ENCODE peak calls at places on chromosomes 11 and 22, in four cellular contexts. S, G, D and O are unnamed samples.

GRCh38 chr22:25488244-25489020 is 76.0 kb upstream of the GRK3 start:
- DNase-seq in G (peak), D (peak), S (no peak), O (peak)

GRCh38 chr11:92383430-92383829 is 158.8 kb downstream of the FAT3 start:
- DNase-seq in D (no peak), S (no peak), G (peak), O (peak)

GRCh38 chr11:15764948-15765347 is 591.4 kb downstream of the SOX6 start:
- DNase-seq in G (no peak), S (no peak), D (no peak), O (peak)

GRCh38 chr11:103631841-103632240 is 404.6 kb upstream of the DDI1 start:
- DNase-seq in D (no peak), G (peak), S (no peak), O (no peak)

GRCh38 chr11:68927280-68928107 is 23.8 kb downstream of the IGHMBP2 start:
- DNase-seq in G (no peak), D (no peak), S (no peak), O (no peak)

GRCh38 chr11:61686469-61686868 is 6.3 kb downstream of the DAGLA start:
- DNase-seq in S (no peak), G (no peak), D (no peak), O (no peak)

GRCh38 chr11:94780432-94780831 is 12.3 kb downstream of the AMOTL1 start:
- DNase-seq in D (no peak), S (no peak), G (no peak), O (no peak)

GRCh38 chr11:19822531-19822930 is 109.9 kb downstream of the NAV2 start:
- DNase-seq in D (no peak), S (no peak), G (no peak), O (no peak)

GRCh38 chr11:130738618-130739017 is 177.7 kb downstream of the SNX19 start:
- DNase-seq in D (no peak), S (no peak), G (peak), O (no peak)

GRCh38 chr11:130580372-130580771 is 131.9 kb downstream of the ADAMTS15 start:
- DNase-seq in S (no peak), G (peak), D (peak), O (peak)

GRCh38 chr11:116225784-116226410 is 546.9 kb downstream of the BUD13 start:
- DNase-seq in S (no peak), G (no peak), D (no peak), O (no peak)

GRCh38 chr11:47510231-47510630 is 42.7 kb downstream of the CELF1 start:
- DNase-seq in G (peak), D (no peak), S (no peak), O (peak)

GRCh38 chr11:9708544-9708943 is 44.7 kb downstream of the SWAP70 start:
- DNase-seq in D (no peak), G (peak), S (no peak), O (no peak)

GRCh38 chr11:77201370-77201769 is 73.3 kb downstream of the MYO7A start:
- DNase-seq in G (no peak), S (peak), D (peak), O (no peak)

GRCh38 chr11:19715373-19715772 is 2.7 kb downstream of the NAV2 start:
- DNase-seq in G (peak), S (no peak), D (peak), O (peak)

GRCh38 chr11:2206291-2206690 is 34.7 kb upstream of the TH start:
- DNase-seq in D (no peak), G (no peak), S (peak), O (no peak)

GRCh38 chr11:1078191-1078601 is 3.5 kb downstream of the MUC2 start:
- DNase-seq in G (no peak), S (peak), D (peak), O (no peak)

GRCh38 chr11:86015699-86016098 is 53.2 kb downstream of the PICALM start:
- DNase-seq in G (no peak), S (no peak), D (no peak), O (no peak)

GRCh38 chr11:69396051-69396947 is 85.2 kb upstream of the LINC01488 start:
- DNase-seq in D (no peak), G (no peak), S (peak), O (no peak)

GRCh38 chr22:31064369-31064768 is 16.7 kb upstream of the SMTN start:
- DNase-seq in D (no peak), S (no peak), G (no peak), O (no peak)

GRCh38 chr11:75150879-75151278 is at the start of gene SLCO2B1:
- DNase-seq in S (no peak), G (no peak), D (no peak), O (peak)

GRCh38 chr11:61120099-61120864 is 18.0 kb downstream of the CD5 start:
- DNase-seq in D (no peak), G (no peak), S (no peak), O (no peak)

GRCh38 chr22:47161631-47162030 is 399.2 kb downstream of the TBC1D22A start:
- DNase-seq in S (peak), G (no peak), D (no peak), O (no peak)

GRCh38 chr11:27524155-27524554 is 17.6 kb upstream of the LIN7C start:
- DNase-seq in D (no peak), S (no peak), G (peak), O (peak)

GRCh38 chr22:20092477-20092854 is 12.4 kb downstream of the DGCR8 start:
- DNase-seq in S (no peak), D (peak), G (no peak), O (no peak)

GRCh38 chr22:20089977-20090729 is 10.1 kb downstream of the DGCR8 start:
- DNase-seq in D (peak), G (no peak), S (no peak), O (peak)

GRCh38 chr22:20090730-20091240 is 10.7 kb downstream of the DGCR8 start:
- DNase-seq in G (no peak), S (no peak), D (peak), O (no peak)

GRCh38 chr22:20093437-20093836 is 13.4 kb downstream of the DGCR8 start:
- DNase-seq in S (no peak), G (no peak), D (peak), O (no peak)

DNA sequence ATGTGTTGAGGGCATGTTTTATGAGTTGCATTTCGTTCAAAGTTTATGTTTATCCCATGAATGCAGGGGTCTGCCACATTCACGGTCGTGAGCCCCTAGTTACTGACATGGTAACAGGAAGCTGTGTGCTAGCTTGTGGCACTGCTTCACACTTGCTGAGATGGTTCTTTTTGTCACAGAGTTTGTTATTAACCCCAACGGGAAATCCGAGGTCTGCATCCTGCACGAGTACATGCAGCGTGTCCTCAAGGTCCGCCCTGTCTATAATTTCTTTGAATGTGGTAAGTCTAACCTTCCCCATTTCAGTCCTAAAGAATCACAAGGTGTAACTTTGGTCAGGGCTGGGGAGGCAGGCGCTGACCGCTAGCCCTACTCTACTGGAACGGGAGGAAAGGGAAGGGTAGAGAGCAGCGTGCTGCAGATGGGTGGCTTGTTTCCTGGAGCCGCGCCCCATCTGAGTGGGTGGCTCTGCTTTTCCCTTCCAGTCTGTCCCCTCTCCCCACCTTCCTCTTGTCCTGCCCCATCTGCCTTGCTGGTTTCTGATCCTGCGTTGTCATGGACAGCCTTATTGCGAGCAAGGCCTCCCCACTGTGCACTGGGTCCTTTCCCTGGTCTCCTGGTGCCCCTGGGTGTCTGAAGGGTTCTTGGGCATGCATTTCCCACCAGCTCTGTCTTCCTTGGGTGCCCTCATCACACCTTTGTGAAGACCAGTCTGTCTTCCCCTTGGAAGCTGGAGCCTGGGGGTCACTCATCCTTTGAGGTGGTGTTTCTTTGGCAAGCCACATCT is 11.8 kb downstream of the DGCR8 start:
- DNase-seq in D (peak), S (no peak), G (no peak), O (no peak)
- H3K4me3 ChIP-seq in D (no peak), S (no peak), G (no peak), O (no peak)

GRCh38 chr11:108218912-108219783 is 3.3 kb downstream of the NPAT start:
- DNase-seq in S (no peak), G (no peak), D (no peak), O (no peak)

GRCh38 chr11:108221401-108221800 is 1.0 kb downstream of the NPAT start:
- DNase-seq in D (no peak), G (peak), S (no peak), O (no peak)

GRCh38 chr11:108216988-108217387 is 5.5 kb downstream of the NPAT start:
- DNase-seq in D (no peak), S (no peak), G (no peak), O (no peak)

GRCh38 chr11:108220721-108221346 is 1.6 kb downstream of the NPAT start:
- DNase-seq in D (no peak), S (no peak), G (peak), O (no peak)

GRCh38 chr11:108218455-108218854 is 4.0 kb downstream of the NPAT start:
- DNase-seq in D (no peak), S (no peak), G (peak), O (peak)
- TF ChIP-seq CTCF in D (no peak), S (no peak), G (no peak), O (no peak)

GRCh38 chr22:35328472-35328885 is 28.8 kb downstream of the TOM1 start:
- DNase-seq in S (peak), D (no peak), G (no peak), O (no peak)

GRCh38 chr22:35324762-35325161 is 25.1 kb downstream of the TOM1 start:
- DNase-seq in S (no peak), G (no peak), D (no peak), O (no peak)

GRCh38 chr22:35327690-35328471 is 28.2 kb downstream of the TOM1 start:
- DNase-seq in S (peak), D (no peak), G (no peak), O (no peak)

GRCh38 chr22:35325209-35325608 is 25.5 kb downstream of the TOM1 start:
- DNase-seq in G (no peak), D (no peak), S (no peak), O (no peak)

DNA sequence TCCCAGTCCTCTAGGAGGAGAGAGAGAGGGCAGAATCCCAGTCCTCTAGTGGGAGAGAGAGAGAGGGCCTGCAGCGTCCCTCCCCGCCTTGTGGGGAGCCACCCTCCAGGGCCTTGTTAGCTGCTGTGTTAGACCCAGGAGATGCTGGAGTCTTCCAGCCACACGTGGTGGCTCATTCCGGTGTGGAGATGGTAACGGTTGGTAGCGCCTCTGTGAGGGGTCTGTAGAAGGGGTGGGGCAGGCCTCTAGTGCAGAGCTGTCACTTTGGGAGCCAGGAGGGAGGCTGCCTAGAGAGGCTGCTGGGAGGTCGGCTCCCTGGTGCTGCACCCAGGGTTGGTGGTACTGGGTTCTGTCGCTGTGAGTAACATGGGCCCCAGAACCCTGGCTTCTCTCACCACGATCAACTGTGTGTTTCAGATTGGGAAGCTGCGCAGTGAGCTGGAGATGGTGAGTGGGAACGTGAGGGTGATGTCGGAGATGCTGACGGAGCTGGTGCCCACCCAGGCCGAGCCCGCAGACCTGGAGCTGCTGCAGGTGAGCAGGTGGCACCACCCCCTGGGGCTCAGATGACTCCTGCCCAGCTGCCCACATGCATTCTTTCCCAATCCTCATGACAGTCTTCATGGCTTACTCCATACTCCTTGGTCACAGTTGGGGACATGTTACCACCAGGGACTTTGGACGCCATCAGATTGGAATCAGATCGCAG is 27.3 kb downstream of the TOM1 start:
- DNase-seq in D (no peak), G (no peak), S (no peak), O (no peak)
- H3K4me3 ChIP-seq in D (no peak), G (no peak), S (no peak), O (no peak)

DNA sequence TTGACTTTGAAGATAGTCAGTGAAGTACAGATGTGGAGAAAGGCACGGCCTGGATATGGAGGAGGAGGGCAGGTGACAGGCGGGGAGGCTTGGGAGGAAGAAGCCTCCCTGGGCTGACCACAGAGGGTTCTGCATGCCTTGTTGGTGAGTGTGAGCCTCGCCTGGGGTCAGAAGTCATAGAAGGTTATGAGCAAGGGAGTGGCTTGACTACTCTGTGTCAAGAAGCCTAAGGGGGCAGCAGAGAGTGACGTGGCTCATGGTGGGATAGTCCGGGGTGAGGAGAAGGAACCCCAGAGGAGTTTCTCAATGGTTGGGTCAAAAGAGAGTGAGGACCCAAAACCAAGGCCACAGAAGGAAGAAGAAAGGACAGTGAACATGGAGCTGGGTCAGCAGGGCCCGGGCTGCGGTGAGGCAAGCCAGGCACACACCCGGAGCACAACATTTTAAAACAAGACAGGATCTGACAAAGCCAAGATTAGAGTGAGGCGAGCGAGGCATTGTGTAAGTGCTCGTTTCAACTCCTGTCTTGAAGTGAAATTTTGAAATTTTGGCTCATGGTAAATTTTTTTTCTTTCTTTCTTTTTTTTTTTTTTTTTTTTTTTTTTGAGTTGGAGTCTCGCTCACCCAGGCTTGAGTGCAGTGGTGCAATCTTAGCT is 31.9 kb downstream of the PDGFB start:
- DNase-seq in D (no peak), G (peak), S (peak), O (peak)
- TF ChIP-seq CTCF in D (no peak), G (peak), S (no peak), O (no peak)

GRCh38 chr22:36433318-36434231 is 45.8 kb upstream of the MYH9 start:
- DNase-seq in S (no peak), D (no peak), G (no peak), O (peak)
- H3K4me3 ChIP-seq in S (no peak), D (no peak), G (no peak), O (no peak)